ENCODE peak calls at places on chromosomes 7 and 10, in eight cellular contexts. I is spleen; G is cardiac fibroblast; T is stimulated activated CD4-positive, alpha-beta T cell treated with anti-CD3 and anti-CD28 coated beads, TNF-alpha, amount 100 ng/mL, for 1 hour; W is epithelial cell of proximal tubule; Y is substantia nigra; N is AG04449; X is anterior cingulate cortex. S is an unnamed sample.

GRCh38 chr10:6402960-6403359 is 177.1 kb downstream of the PRKCQ start:
- DNase-seq in I (no peak), G (no peak), T (no peak), W (no peak), Y (no peak), N (no peak), X (no peak), S (no peak)

GRCh38 chr7:123433665-123434064 is 100.7 kb downstream of the IQUB start:
- DNase-seq in I (no peak), G (no peak), T (no peak), W (no peak), Y (no peak), N (no peak), X (no peak), S (no peak)

GRCh38 chr7:117250801-117251200 is 72.1 kb downstream of the WNT2 start:
- DNase-seq in I (no peak), G (peak), T (no peak), W (no peak), Y (no peak), N (peak), X (no peak), S (no peak)

GRCh38 chr10:99612167-99612831 is 7.9 kb downstream of the SLC25A28 start:
- DNase-seq in I (no peak), G (peak), T (no peak), W (no peak), Y (peak), N (no peak), X (no peak), S (peak)

GRCh38 chr10:57221674-57222073 is 860.6 kb upstream of the ZWINT start:
- DNase-seq in I (no peak), G (no peak), T (no peak), W (no peak), Y (no peak), N (no peak), X (no peak), S (no peak)

GRCh38 chr7:11714205-11714604 is 117.8 kb downstream of the THSD7A start:
- DNase-seq in I (no peak), G (no peak), T (no peak), W (no peak), Y (no peak), N (no peak), X (no peak), S (no peak)

GRCh38 chr10:127302343-127302742 is 106.0 kb upstream of the INSYN2A start:
- DNase-seq in I (no peak), G (no peak), T (no peak), W (no peak), Y (no peak), N (no peak), X (no peak), S (no peak)

GRCh38 chr10:33950216-33950615 is 615.7 kb upstream of the NRP1 start:
- DNase-seq in I (no peak), G (no peak), T (no peak), W (no peak), Y (no peak), N (no peak), X (no peak), S (no peak)

GRCh38 chr7:99375070-99375807 is 709 bp downstream of the ARPC1B start:
- DNase-seq in I (peak), G (peak), T (peak), W (no peak), Y (no peak), N (no peak), X (peak), S (peak)

GRCh38 chr7:105765846-105766245 is 110.6 kb downstream of the ATXN7L1 start:
- DNase-seq in I (peak), G (no peak), T (no peak), W (no peak), Y (no peak), N (no peak), X (no peak), S (no peak)

GRCh38 chr7:33705333-33705833 is 200.0 kb upstream of the BMPER start:
- DNase-seq in I (no peak), G (no peak), T (no peak), W (no peak), Y (no peak), N (no peak), X (no peak), S (no peak)

GRCh38 chr7:77759294-77759889 is 38.8 kb downstream of the TMEM60 start:
- DNase-seq in I (no peak), G (peak), T (peak), W (no peak), Y (no peak), N (no peak), X (no peak), S (peak)

GRCh38 chr10:80477813-80478212 is 23.7 kb downstream of the TSPAN14 start:
- DNase-seq in I (no peak), G (peak), T (no peak), W (peak), Y (no peak), N (no peak), X (no peak), S (no peak)

GRCh38 chr10:83127942-83128575 is 1011.2 kb upstream of the GHITM start:
- DNase-seq in I (no peak), G (no peak), T (no peak), W (no peak), Y (no peak), N (no peak), X (no peak), S (no peak)

GRCh38 chr7:728602-729001 is 1.5 kb upstream of the PRKAR1B start:
- DNase-seq in I (peak), G (no peak), T (no peak), W (no peak), Y (no peak), N (no peak), X (no peak), S (no peak)

GRCh38 chr10:71247306-71247705 is 34.9 kb downstream of the UNC5B start:
- DNase-seq in I (no peak), G (no peak), T (no peak), W (no peak), Y (no peak), N (no peak), X (no peak), S (no peak)

GRCh38 chr7:129617607-129618006 is 6.1 kb downstream of the NRF1 start:
- DNase-seq in I (no peak), G (no peak), T (no peak), W (no peak), Y (no peak), N (no peak), X (no peak), S (no peak)

GRCh38 chr10:104350146-104350635 is 3.4 kb upstream of the CFAP58 start:
- DNase-seq in I (no peak), G (peak), T (no peak), W (no peak), Y (no peak), N (no peak), X (no peak), S (peak)

GRCh38 chr7:116528008-116528789 is 3.4 kb downstream of the CAV1 start:
- DNase-seq in I (no peak), G (peak), T (no peak), W (peak), Y (no peak), N (peak), X (no peak), S (no peak)

GRCh38 chr7:45435846-45436245 is 138.3 kb upstream of the ADCY1 start:
- DNase-seq in I (no peak), G (peak), T (no peak), W (peak), Y (no peak), N (no peak), X (no peak), S (no peak)

GRCh38 chr7:128035712-128036111 is 4.5 kb upstream of the LRRC4 start:
- DNase-seq in I (no peak), G (no peak), T (no peak), W (no peak), Y (no peak), N (no peak), X (no peak), S (no peak)

GRCh38 chr7:44162179-44162578 is 21.0 kb upstream of the MYL7 start:
- DNase-seq in I (no peak), G (peak), T (no peak), W (no peak), Y (no peak), N (no peak), X (no peak), S (no peak)

GRCh38 chr10:85557077-85557476 is 809.5 kb downstream of the GRID1 start:
- DNase-seq in I (no peak), G (peak), T (no peak), W (peak), Y (no peak), N (no peak), X (no peak), S (no peak)

GRCh38 chr7:27094304-27095049 is 1.3 kb downstream of the HOXA1 start:
- DNase-seq in I (no peak), G (no peak), T (no peak), W (no peak), Y (no peak), N (no peak), X (no peak), S (no peak)

GRCh38 chr7:44733708-44734481 is 14.8 kb upstream of the ZMIZ2 start:
- DNase-seq in I (peak), G (peak), T (no peak), W (no peak), Y (no peak), N (no peak), X (no peak), S (no peak)

GRCh38 chr10:13973742-13974141 is 357.0 kb downstream of the FRMD4A start:
- DNase-seq in I (no peak), G (peak), T (no peak), W (no peak), Y (no peak), N (peak), X (no peak), S (no peak)

GRCh38 chr7:27237735-27238334 is 4.8 kb upstream of the EVX1 start:
- DNase-seq in I (no peak), G (peak), T (no peak), W (no peak), Y (no peak), N (peak), X (no peak), S (no peak)

GRCh38 chr7:123727071-123727837 is 21.5 kb downstream of the WASL start:
- DNase-seq in I (no peak), G (peak), T (no peak), W (peak), Y (no peak), N (peak), X (no peak), S (no peak)

GRCh38 chr10:69348824-69349541 is 67.7 kb downstream of the TACR2 start:
- DNase-seq in I (no peak), G (peak), T (no peak), W (no peak), Y (no peak), N (no peak), X (no peak), S (no peak)

GRCh38 chr7:90727412-90727811 is 131.3 kb downstream of the CDK14 start:
- DNase-seq in I (no peak), G (no peak), T (no peak), W (no peak), Y (no peak), N (no peak), X (no peak), S (no peak)

GRCh38 chr10:96699613-96700012 is 20.7 kb downstream of the PIK3AP1 start:
- DNase-seq in I (no peak), G (no peak), T (no peak), W (no peak), Y (no peak), N (no peak), X (no peak), S (no peak)

GRCh38 chr7:6254891-6255290 is 17.5 kb downstream of the CYTH3 start:
- DNase-seq in I (no peak), G (no peak), T (no peak), W (no peak), Y (no peak), N (no peak), X (no peak), S (no peak)

GRCh38 chr7:27155816-27156507 is 513 bp downstream of the HOXA7 start:
- DNase-seq in I (peak), G (no peak), T (no peak), W (no peak), Y (no peak), N (no peak), X (no peak), S (no peak)

GRCh38 chr10:132623996-132624846 is 86.6 kb downstream of the INPP5A start:
- DNase-seq in I (peak), G (no peak), T (no peak), W (no peak), Y (no peak), N (no peak), X (no peak), S (no peak)

GRCh38 chr10:31758495-31758894 is 170.1 kb downstream of the ARHGAP12 start:
- DNase-seq in I (no peak), G (peak), T (no peak), W (no peak), Y (no peak), N (no peak), X (no peak), S (no peak)

GRCh38 chr10:64733980-64734379 is 1212.8 kb downstream of the REEP3 start:
- DNase-seq in I (no peak), G (peak), T (no peak), W (no peak), Y (no peak), N (no peak), X (no peak), S (peak)

GRCh38 chr7:102914585-102914984 is 1.8 kb downstream of the LRRC17 start:
- DNase-seq in I (no peak), G (peak), T (no peak), W (no peak), Y (no peak), N (no peak), X (no peak), S (no peak)